ENCODE peak calls at places on chromosome 1, in six cellular contexts. One of them, this sample, is unnamed.

GRCh38 chr1:207366022-207366421 is 44.5 kb downstream of the CD55 start:
- DNase-seq in A172: no peak
- DNase-seq in endothelial cell of umbilical vein: no peak
- DNase-seq in A549: no peak
- DNase-seq in left cardiac atrium: no peak
- DNase-seq in AG10803: peak; percentile 23
- DNase-seq in this sample: peak; percentile 32

GRCh38 chr1:64553285-64553684 is 83.4 kb downstream of the CACHD1 start:
- DNase-seq in A172: no peak
- DNase-seq in endothelial cell of umbilical vein: no peak
- DNase-seq in A549: no peak
- DNase-seq in left cardiac atrium: no peak
- DNase-seq in AG10803: no peak
- DNase-seq in this sample: no peak

GRCh38 chr1:151828931-151829330 is 2.7 kb downstream of the RORC start:
- DNase-seq in A172: peak; percentile 78
- DNase-seq in endothelial cell of umbilical vein: peak; percentile 60
- DNase-seq in A549: no peak
- DNase-seq in left cardiac atrium: peak; percentile 62
- DNase-seq in AG10803: no peak
- DNase-seq in this sample: no peak

GRCh38 chr1:234546890-234547788 is 62.8 kb downstream of the IRF2BP2 start:
- DNase-seq in A172: no peak
- DNase-seq in endothelial cell of umbilical vein: no peak
- DNase-seq in A549: no peak
- DNase-seq in left cardiac atrium: no peak
- DNase-seq in AG10803: no peak
- DNase-seq in this sample: no peak

GRCh38 chr1:119646521-119647227 is 1.4 kb downstream of the ZNF697 start:
- DNase-seq in A172: peak; percentile 54
- DNase-seq in endothelial cell of umbilical vein: peak; percentile 74
- DNase-seq in A549: no peak
- DNase-seq in left cardiac atrium: no peak
- DNase-seq in AG10803: peak; percentile 51
- DNase-seq in this sample: no peak

GRCh38 chr1:109671067-109671466 is 3.2 kb downstream of the GSTM2 start:
- DNase-seq in A172: no peak
- DNase-seq in endothelial cell of umbilical vein: peak; percentile 0
- DNase-seq in A549: no peak
- DNase-seq in left cardiac atrium: no peak
- DNase-seq in AG10803: no peak
- DNase-seq in this sample: no peak

GRCh38 chr1:59237905-59238304 is 59.0 kb upstream of the FGGY start:
- DNase-seq in A172: peak; percentile 25
- DNase-seq in endothelial cell of umbilical vein: no peak
- DNase-seq in A549: no peak
- DNase-seq in left cardiac atrium: no peak
- DNase-seq in AG10803: no peak
- DNase-seq in this sample: no peak

GRCh38 chr1:61420909-61421835 is 303.8 kb downstream of the TM2D1 start:
- DNase-seq in A172: no peak
- DNase-seq in endothelial cell of umbilical vein: no peak
- DNase-seq in A549: no peak
- DNase-seq in left cardiac atrium: peak; percentile 42
- DNase-seq in AG10803: no peak
- DNase-seq in this sample: no peak

GRCh38 chr1:209630383-209631219 is 21.6 kb downstream of the LAMB3 start:
- DNase-seq in A172: no peak
- DNase-seq in endothelial cell of umbilical vein: peak; percentile 7
- DNase-seq in A549: no peak
- DNase-seq in left cardiac atrium: no peak
- DNase-seq in AG10803: no peak
- DNase-seq in this sample: no peak

GRCh38 chr1:67894981-67895735 is 61.9 kb upstream of the GNG12 start:
- DNase-seq in A172: no peak
- DNase-seq in endothelial cell of umbilical vein: no peak
- DNase-seq in A549: no peak
- DNase-seq in left cardiac atrium: no peak
- DNase-seq in AG10803: no peak
- DNase-seq in this sample: no peak

GRCh38 chr1:50615036-50615750 is 191.9 kb upstream of the DMRTA2 start:
- DNase-seq in A172: peak; percentile 7
- DNase-seq in endothelial cell of umbilical vein: no peak
- DNase-seq in A549: no peak
- DNase-seq in left cardiac atrium: no peak
- DNase-seq in AG10803: peak; percentile 35
- DNase-seq in this sample: no peak

This sample was measured in AG04450.